ENCODE peak calls at places on chromosomes 2 and 18, in four cellular contexts. One of them, this sample, is unnamed.

GRCh38 chr18:62372156-62372555 is 47.0 kb downstream of the TNFRSF11A start:
- DNase-seq in BJ: no peak
- DNase-seq in GM23248: no peak
- DNase-seq in fibroblast of the aortic adventitia: no peak
- DNase-seq in this sample: no peak

GRCh38 chr2:189407161-189407943 is 33.9 kb upstream of the WDR75 start:
- DNase-seq in BJ: peak
- DNase-seq in GM23248: peak
- DNase-seq in fibroblast of the aortic adventitia: peak
- DNase-seq in this sample: no peak

GRCh38 chr2:166410828-166411472 is 35.2 kb upstream of the SCN9A start:
- DNase-seq in BJ: peak
- DNase-seq in GM23248: peak
- DNase-seq in fibroblast of the aortic adventitia: peak
- DNase-seq in this sample: peak

GRCh38 chr2:47173986-47174730 is 19.1 kb upstream of the STPG4 start:
- DNase-seq in BJ: no peak
- DNase-seq in GM23248: peak
- DNase-seq in fibroblast of the aortic adventitia: no peak
- DNase-seq in this sample: no peak

GRCh38 chr2:24818721-24819167 is 25.5 kb downstream of the CENPO start:
- DNase-seq in BJ: no peak
- DNase-seq in GM23248: peak
- DNase-seq in fibroblast of the aortic adventitia: peak
- DNase-seq in this sample: no peak

GRCh38 chr2:115560671-115561070 is 1118.2 kb downstream of the DPP10 start:
- DNase-seq in BJ: no peak
- DNase-seq in GM23248: no peak
- DNase-seq in fibroblast of the aortic adventitia: no peak
- DNase-seq in this sample: peak

GRCh38 chr18:79916128-79916494 is 35.3 kb downstream of the SLC66A2 start:
- DNase-seq in BJ: no peak
- DNase-seq in GM23248: no peak
- DNase-seq in fibroblast of the aortic adventitia: no peak
- DNase-seq in this sample: no peak

GRCh38 chr18:59623456-59624383 is 73.5 kb downstream of the CCBE1 start:
- DNase-seq in BJ: peak
- DNase-seq in GM23248: peak
- DNase-seq in fibroblast of the aortic adventitia: peak
- DNase-seq in this sample: no peak

GRCh38 chr2:174873457-174873856 is 109.2 kb upstream of the CHRNA1 start:
- DNase-seq in BJ: peak
- DNase-seq in GM23248: peak
- DNase-seq in fibroblast of the aortic adventitia: peak
- DNase-seq in this sample: no peak

GRCh38 chr2:241546771-241547498 is 11.6 kb upstream of the BOK start:
- DNase-seq in BJ: peak
- DNase-seq in GM23248: peak
- DNase-seq in fibroblast of the aortic adventitia: peak
- DNase-seq in this sample: peak

GRCh38 chr2:112483047-112483473 is 1.1 kb downstream of the TTL start:
- DNase-seq in BJ: no peak
- DNase-seq in GM23248: peak
- DNase-seq in fibroblast of the aortic adventitia: peak
- DNase-seq in this sample: peak

GRCh38 chr18:56003651-56004050 is 415.7 kb upstream of the TCF4 start:
- DNase-seq in BJ: no peak
- DNase-seq in GM23248: no peak
- DNase-seq in fibroblast of the aortic adventitia: no peak
- DNase-seq in this sample: no peak

GRCh38 chr18:69839989-69840388 is 107.7 kb downstream of the CD226 start:
- DNase-seq in BJ: no peak
- DNase-seq in GM23248: no peak
- DNase-seq in fibroblast of the aortic adventitia: no peak
- DNase-seq in this sample: no peak

GRCh38 chr2:122031544-122032263 is 276.3 kb downstream of the TSN start:
- DNase-seq in BJ: no peak
- DNase-seq in GM23248: peak
- DNase-seq in fibroblast of the aortic adventitia: no peak
- DNase-seq in this sample: no peak

GRCh38 chr2:73185965-73186364 is 16.4 kb upstream of the NOTO start:
- DNase-seq in BJ: no peak
- DNase-seq in GM23248: no peak
- DNase-seq in fibroblast of the aortic adventitia: no peak
- DNase-seq in this sample: no peak

GRCh38 chr2:152189622-152190495 is 14.3 kb upstream of the STAM2 start:
- DNase-seq in BJ: no peak
- DNase-seq in GM23248: peak
- DNase-seq in fibroblast of the aortic adventitia: peak
- DNase-seq in this sample: no peak

GRCh38 chr2:43303120-43303519 is 76.7 kb upstream of the ZFP36L2 start:
- DNase-seq in BJ: no peak
- DNase-seq in GM23248: no peak
- DNase-seq in fibroblast of the aortic adventitia: peak
- DNase-seq in this sample: no peak

GRCh38 chr2:57881998-57882884 is 164.4 kb upstream of the VRK2 start:
- DNase-seq in BJ: peak
- DNase-seq in GM23248: peak
- DNase-seq in fibroblast of the aortic adventitia: peak
- DNase-seq in this sample: peak

GRCh38 chr2:208300847-208301618 is 35.0 kb downstream of the PIKFYVE start:
- DNase-seq in BJ: no peak
- DNase-seq in GM23248: no peak
- DNase-seq in fibroblast of the aortic adventitia: no peak
- DNase-seq in this sample: no peak

GRCh38 chr2:238789317-238789806 is 58.5 kb upstream of the TWIST2 start:
- DNase-seq in BJ: peak
- DNase-seq in GM23248: peak
- DNase-seq in fibroblast of the aortic adventitia: no peak
- DNase-seq in this sample: no peak

GRCh38 chr2:132557694-132558093 is 112.3 kb downstream of the LYPD1 start:
- DNase-seq in BJ: no peak
- DNase-seq in GM23248: no peak
- DNase-seq in fibroblast of the aortic adventitia: no peak
- DNase-seq in this sample: no peak

GRCh38 chr2:45891719-45892118 is 240.2 kb downstream of the PRKCE start:
- DNase-seq in BJ: no peak
- DNase-seq in GM23248: no peak
- DNase-seq in fibroblast of the aortic adventitia: no peak
- DNase-seq in this sample: no peak

GRCh38 chr18:35694803-35695202 is 113.3 kb downstream of the GALNT1 start:
- DNase-seq in BJ: no peak
- DNase-seq in GM23248: no peak
- DNase-seq in fibroblast of the aortic adventitia: no peak
- DNase-seq in this sample: no peak
- H3K4me3 ChIP-seq in BJ: no peak
- H3K4me3 ChIP-seq in GM23248: no peak
- H3K4me3 ChIP-seq in fibroblast of the aortic adventitia: no peak
- H3K4me3 ChIP-seq in this sample: no peak

DNA sequence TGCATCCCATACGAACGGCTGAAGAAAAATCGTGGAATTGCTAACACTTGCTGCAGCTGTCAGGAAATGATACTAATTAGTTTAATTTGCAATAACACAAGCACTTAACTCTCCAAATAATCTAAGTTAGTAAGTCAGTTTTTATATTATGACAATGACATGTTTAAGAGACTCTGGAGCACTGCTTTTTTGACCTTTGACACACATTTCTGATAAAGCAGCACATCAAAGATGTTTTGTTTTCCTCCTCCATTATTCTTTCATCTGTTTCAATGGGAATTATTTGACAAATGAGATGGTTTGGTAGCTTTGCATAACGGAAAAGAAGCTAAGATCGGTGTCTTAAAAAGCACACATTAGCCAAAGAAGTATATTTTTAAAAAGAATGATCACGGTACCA is 123.8 kb upstream of the SATB2 start:
- DNase-seq in BJ: no peak
- DNase-seq in GM23248: no peak
- DNase-seq in fibroblast of the aortic adventitia: no peak
- DNase-seq in this sample: no peak
- H3K4me3 ChIP-seq in BJ: no peak
- H3K4me3 ChIP-seq in GM23248: no peak
- H3K4me3 ChIP-seq in fibroblast of the aortic adventitia: peak
- H3K4me3 ChIP-seq in this sample: no peak

DNA sequence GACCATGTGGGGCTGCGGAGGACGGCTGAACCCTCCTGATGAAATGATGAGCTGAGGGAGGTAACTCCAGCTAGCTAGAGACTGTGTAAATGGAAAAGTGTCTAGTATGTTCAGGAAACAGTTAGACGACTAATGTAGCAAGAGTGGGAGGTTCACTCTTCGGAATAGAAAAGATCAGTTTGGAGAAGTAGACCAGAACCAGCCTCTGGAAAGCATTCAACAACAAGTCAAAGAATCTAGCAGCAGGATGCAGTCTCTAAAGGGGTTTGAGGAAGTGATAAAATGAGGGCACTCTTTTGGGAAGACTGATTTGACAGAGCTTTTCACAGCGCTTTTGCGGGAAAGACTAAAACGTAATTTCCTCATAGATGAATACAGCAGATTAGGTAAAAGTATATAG is 79.6 kb downstream of the GAREM1 start:
- DNase-seq in BJ: no peak
- DNase-seq in GM23248: no peak
- DNase-seq in fibroblast of the aortic adventitia: no peak
- DNase-seq in this sample: no peak
- H3K4me3 ChIP-seq in BJ: no peak
- H3K4me3 ChIP-seq in GM23248: no peak
- H3K4me3 ChIP-seq in fibroblast of the aortic adventitia: no peak
- H3K4me3 ChIP-seq in this sample: no peak

GRCh38 chr18:68721681-68722583 is 7.0 kb upstream of the TMX3 start:
- DNase-seq in BJ: no peak
- DNase-seq in GM23248: peak
- DNase-seq in fibroblast of the aortic adventitia: peak
- DNase-seq in this sample: no peak
- H3K4me3 ChIP-seq in BJ: no peak
- H3K4me3 ChIP-seq in GM23248: peak
- H3K4me3 ChIP-seq in fibroblast of the aortic adventitia: peak
- H3K4me3 ChIP-seq in this sample: no peak

GRCh38 chr18:7626175-7626921 is 59.2 kb downstream of the PTPRM start:
- DNase-seq in BJ: no peak
- DNase-seq in GM23248: no peak
- DNase-seq in fibroblast of the aortic adventitia: no peak
- DNase-seq in this sample: no peak
- H3K4me3 ChIP-seq in BJ: no peak
- H3K4me3 ChIP-seq in GM23248: no peak
- H3K4me3 ChIP-seq in fibroblast of the aortic adventitia: no peak
- H3K4me3 ChIP-seq in this sample: no peak

DNA sequence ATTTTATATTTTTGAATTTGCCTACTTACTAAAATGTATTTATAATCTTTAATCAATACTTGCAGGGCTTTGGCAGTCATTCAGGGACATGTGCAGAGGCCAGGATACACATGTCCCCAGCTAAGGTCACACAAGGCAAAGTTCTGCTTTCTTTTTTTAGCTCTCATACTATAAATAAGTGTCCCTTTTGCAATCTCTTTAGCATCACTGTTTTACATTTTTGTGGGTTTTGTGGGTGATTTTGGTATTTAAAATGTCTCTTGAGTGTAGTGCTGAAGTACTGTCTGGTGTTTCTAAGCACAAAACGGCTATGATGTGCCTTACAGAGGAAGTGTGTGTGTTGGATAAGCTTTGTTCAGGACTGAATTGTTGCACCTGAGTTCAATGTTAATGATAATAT is 309.0 kb upstream of the GULP1 start:
- DNase-seq in BJ: peak
- DNase-seq in GM23248: peak
- DNase-seq in fibroblast of the aortic adventitia: peak
- DNase-seq in this sample: peak
- H3K4me3 ChIP-seq in BJ: no peak
- H3K4me3 ChIP-seq in GM23248: no peak
- H3K4me3 ChIP-seq in fibroblast of the aortic adventitia: no peak
- H3K4me3 ChIP-seq in this sample: no peak

DNA sequence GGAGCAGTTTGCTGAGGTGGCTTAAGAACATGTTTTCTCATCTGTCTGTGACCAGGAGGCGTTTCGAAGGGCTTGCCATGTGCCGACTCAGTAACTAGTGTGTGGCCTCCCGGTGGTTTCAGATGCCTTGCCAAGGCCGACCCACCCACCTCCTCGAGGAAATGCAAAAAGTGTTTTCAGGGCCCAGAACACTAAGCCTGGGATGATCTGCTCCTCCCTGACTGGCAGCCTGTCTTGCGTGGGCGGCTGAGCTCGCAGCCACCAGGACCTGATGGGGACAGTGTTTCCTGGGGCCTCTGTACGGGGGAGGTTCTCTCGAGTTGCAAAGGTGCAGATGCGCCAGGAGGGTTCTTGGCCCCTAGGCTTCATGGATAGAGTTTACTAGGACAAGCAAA is 85.2 kb downstream of the GLI2 start:
- DNase-seq in BJ: peak
- DNase-seq in GM23248: peak
- DNase-seq in fibroblast of the aortic adventitia: peak
- DNase-seq in this sample: peak
- H3K4me3 ChIP-seq in BJ: no peak
- H3K4me3 ChIP-seq in GM23248: peak
- H3K4me3 ChIP-seq in fibroblast of the aortic adventitia: no peak
- H3K4me3 ChIP-seq in this sample: no peak

DNA sequence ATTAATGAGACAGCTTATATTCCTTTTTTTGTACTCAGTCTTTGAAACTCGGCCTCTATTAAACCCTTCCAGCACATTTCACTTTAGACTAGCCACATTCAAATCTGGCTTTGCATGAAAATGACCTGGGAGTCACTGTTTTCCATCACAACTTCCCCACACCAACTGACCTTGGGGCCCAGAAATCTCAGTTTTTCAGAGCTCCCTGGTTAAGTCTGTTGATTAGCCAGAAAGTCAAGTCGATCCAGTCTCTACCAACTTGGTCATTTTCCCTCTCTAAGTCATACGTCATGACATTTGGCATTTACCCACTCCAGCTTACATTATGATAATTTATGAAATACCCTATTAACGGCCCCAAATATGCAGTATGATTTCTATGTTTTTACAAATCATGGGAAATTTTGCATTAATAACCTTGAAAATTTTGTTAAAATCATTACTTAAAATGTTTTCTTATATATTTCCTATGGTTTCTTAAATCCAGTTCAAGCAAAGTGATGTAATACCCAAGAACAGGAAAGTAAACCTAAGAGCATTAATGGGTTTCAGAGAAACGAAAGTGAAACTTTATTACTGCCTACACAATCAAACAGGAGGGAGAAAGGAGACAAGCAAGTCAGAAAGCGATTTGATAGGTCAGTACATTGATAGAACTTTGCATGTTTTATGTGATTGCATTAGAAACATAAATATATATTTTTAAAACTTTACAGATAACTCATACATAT is 77.1 kb downstream of the SPATS2L start:
- DNase-seq in BJ: no peak
- DNase-seq in GM23248: peak
- DNase-seq in fibroblast of the aortic adventitia: peak
- DNase-seq in this sample: no peak
- H3K4me3 ChIP-seq in BJ: no peak
- H3K4me3 ChIP-seq in GM23248: peak
- H3K4me3 ChIP-seq in fibroblast of the aortic adventitia: peak
- H3K4me3 ChIP-seq in this sample: no peak

GRCh38 chr2:101341901-101342624 is 33.6 kb upstream of the RNF149 start:
- DNase-seq in BJ: no peak
- DNase-seq in GM23248: peak
- DNase-seq in fibroblast of the aortic adventitia: peak
- DNase-seq in this sample: no peak
- H3K4me3 ChIP-seq in BJ: peak
- H3K4me3 ChIP-seq in GM23248: peak
- H3K4me3 ChIP-seq in fibroblast of the aortic adventitia: peak
- H3K4me3 ChIP-seq in this sample: no peak

GRCh38 chr2:204145197-204146190 is 208.9 kb downstream of the ICOS start:
- DNase-seq in BJ: no peak
- DNase-seq in GM23248: peak
- DNase-seq in fibroblast of the aortic adventitia: peak
- DNase-seq in this sample: peak
- H3K4me3 ChIP-seq in BJ: peak
- H3K4me3 ChIP-seq in GM23248: peak
- H3K4me3 ChIP-seq in fibroblast of the aortic adventitia: peak
- H3K4me3 ChIP-seq in this sample: peak

This sample was measured in kidney epithelial cell.